ENCODE peak calls at places on chromosomes 5 and 9, in seven cellular contexts. X, E, S, M, O, B and D are unnamed samples. For H3F3A, the result is how much of the 10 kb centered on the place peaks cover.

GRCh38 chr5:168482361-168482760 is 3.9 kb upstream of the RARS1 start:
- DNase-seq in X (no peak), E (no peak), S (no peak), M (peak), O (no peak), B (no peak), D (no peak)

GRCh38 chr9:76530458-76531100 is 71.6 kb downstream of the GCNT1 start:
- DNase-seq in X (peak), E (no peak), S (no peak), M (peak), O (no peak), B (no peak), D (no peak)

GRCh38 chr5:74452851-74453250 is 187.7 kb downstream of the ENC1 start:
- DNase-seq in X (no peak), E (no peak), S (no peak), M (no peak), O (no peak), B (no peak), D (no peak)

GRCh38 chr5:76084496-76085285 is 1.5 kb downstream of the SV2C start:
- DNase-seq in X (peak), E (peak), S (peak), M (peak), O (no peak), B (peak), D (no peak)

GRCh38 chr9:89806371-89807100 is 201.7 kb downstream of the GADD45G start:
- DNase-seq in X (peak), E (no peak), S (no peak), M (no peak), O (no peak), B (no peak), D (no peak)

GRCh38 chr5:60856059-60856458 is 12.0 kb upstream of the ELOVL7 start:
- DNase-seq in X (peak), E (no peak), S (no peak), M (no peak), O (no peak), B (no peak), D (peak)

GRCh38 chr5:114419941-114420340 is 58.1 kb downstream of the KCNN2 start:
- DNase-seq in X (peak), E (no peak), S (no peak), M (no peak), O (peak), B (no peak), D (no peak)

GRCh38 chr9:98010450-98010849 is 27.3 kb downstream of the ANP32B start:
- DNase-seq in X (peak), E (peak), S (peak), M (peak), O (peak), B (peak), D (no peak)

GRCh38 chr9:90037136-90037797 is 432.5 kb downstream of the GADD45G start:
- DNase-seq in X (no peak), E (no peak), S (peak), M (no peak), O (no peak), B (no peak), D (no peak)

GRCh38 chr5:16411741-16412455 is 53.7 kb downstream of the ZNF622 start:
- DNase-seq in X (peak), E (no peak), S (no peak), M (no peak), O (peak), B (no peak), D (peak)

GRCh38 chr5:162323471-162323870 is 255.9 kb downstream of the GABRG2 start:
- DNase-seq in X (no peak), E (peak), S (no peak), M (no peak), O (peak), B (no peak), D (no peak)

GRCh38 chr5:1725641-1726468 is 73.8 kb downstream of the MRPL36 start:
- DNase-seq in X (no peak), E (no peak), S (peak), M (no peak), O (no peak), B (peak), D (no peak)

GRCh38 chr5:19352120-19352519 is 635.9 kb downstream of the CDH18 start:
- DNase-seq in X (no peak), E (no peak), S (no peak), M (no peak), O (no peak), B (no peak), D (no peak)

GRCh38 chr9:123377211-123377971 is 21.4 kb downstream of the CRB2 start:
- DNase-seq in X (no peak), E (peak), S (no peak), M (no peak), O (no peak), B (no peak), D (no peak)

GRCh38 chr5:137254695-137255094 is 244.4 kb downstream of the SPOCK1 start:
- DNase-seq in X (no peak), E (peak), S (no peak), M (no peak), O (no peak), B (no peak), D (no peak)

GRCh38 chr5:61467766-61468482 is 135.9 kb downstream of the ZSWIM6 start:
- DNase-seq in X (peak), E (no peak), S (peak), M (no peak), O (peak), B (no peak), D (no peak)

GRCh38 chr9:88307136-88307535 is 81.1 kb upstream of the SPIN1 start:
- DNase-seq in X (no peak), E (no peak), S (no peak), M (no peak), O (no peak), B (no peak), D (no peak)

GRCh38 chr9:127224178-127224882 is 40.2 kb upstream of the GARNL3 start:
- DNase-seq in X (peak), E (peak), S (peak), M (peak), O (peak), B (peak), D (peak)

GRCh38 chr5:110785356-110785755 is 46.5 kb downstream of the SLC25A46 start:
- DNase-seq in X (peak), E (no peak), S (no peak), M (no peak), O (peak), B (no peak), D (no peak)

GRCh38 chr5:59772206-59772605 is 121.3 kb downstream of the PDE4D start:
- DNase-seq in X (no peak), E (no peak), S (no peak), M (no peak), O (no peak), B (no peak), D (no peak)

GRCh38 chr5:172485511-172486202 is 31.3 kb upstream of the SH3PXD2B start:
- DNase-seq in X (no peak), E (no peak), S (no peak), M (no peak), O (no peak), B (no peak), D (no peak)

GRCh38 chr5:80141147-80141671 is 106.1 kb downstream of the THBS4 start:
- DNase-seq in X (peak), E (peak), S (peak), M (no peak), O (no peak), B (peak), D (no peak)
- H3F3A ChIP-seq in X (under half), E (under half), S (half or more), M (under half), O (under half), B (under half), D (under half)

DNA sequence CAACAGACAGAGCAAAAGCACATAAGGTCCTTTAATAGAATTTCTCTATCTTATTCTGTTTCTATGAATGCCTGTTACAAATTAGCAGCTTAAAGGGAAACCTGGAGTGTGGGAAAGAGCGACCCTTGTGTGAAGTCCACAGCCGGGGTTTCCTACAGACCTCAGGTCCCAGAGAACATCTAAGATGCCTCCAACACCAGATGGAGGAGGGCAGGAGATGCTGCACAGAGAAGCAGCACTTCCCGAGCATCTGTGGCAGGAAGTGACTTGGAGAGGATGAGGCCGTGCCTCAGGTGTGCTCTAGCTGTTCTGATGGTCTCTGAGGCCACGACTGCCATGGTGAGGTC is 26.8 kb downstream of the IRF1 start:
- DNase-seq in X (no peak), E (no peak), S (no peak), M (peak), O (no peak), B (no peak), D (no peak)
- H3F3A ChIP-seq in X (under half), E (under half), S (under half), M (half or more), O (under half), B (under half), D (under half)

GRCh38 chr9:129889936-129890717 is 54.9 kb downstream of the USP20 start:
- DNase-seq in X (no peak), E (no peak), S (peak), M (no peak), O (no peak), B (peak), D (no peak)
- H3F3A ChIP-seq in X (under half), E (under half), S (under half), M (half or more), O (under half), B (under half), D (under half)

GRCh38 chr5:177433658-177434217 is 7.3 kb downstream of the GRK6 start:
- DNase-seq in X (no peak), E (no peak), S (no peak), M (no peak), O (no peak), B (no peak), D (no peak)
- H3F3A ChIP-seq in X (under half), E (under half), S (under half), M (under half), O (under half), B (under half), D (under half)

DNA sequence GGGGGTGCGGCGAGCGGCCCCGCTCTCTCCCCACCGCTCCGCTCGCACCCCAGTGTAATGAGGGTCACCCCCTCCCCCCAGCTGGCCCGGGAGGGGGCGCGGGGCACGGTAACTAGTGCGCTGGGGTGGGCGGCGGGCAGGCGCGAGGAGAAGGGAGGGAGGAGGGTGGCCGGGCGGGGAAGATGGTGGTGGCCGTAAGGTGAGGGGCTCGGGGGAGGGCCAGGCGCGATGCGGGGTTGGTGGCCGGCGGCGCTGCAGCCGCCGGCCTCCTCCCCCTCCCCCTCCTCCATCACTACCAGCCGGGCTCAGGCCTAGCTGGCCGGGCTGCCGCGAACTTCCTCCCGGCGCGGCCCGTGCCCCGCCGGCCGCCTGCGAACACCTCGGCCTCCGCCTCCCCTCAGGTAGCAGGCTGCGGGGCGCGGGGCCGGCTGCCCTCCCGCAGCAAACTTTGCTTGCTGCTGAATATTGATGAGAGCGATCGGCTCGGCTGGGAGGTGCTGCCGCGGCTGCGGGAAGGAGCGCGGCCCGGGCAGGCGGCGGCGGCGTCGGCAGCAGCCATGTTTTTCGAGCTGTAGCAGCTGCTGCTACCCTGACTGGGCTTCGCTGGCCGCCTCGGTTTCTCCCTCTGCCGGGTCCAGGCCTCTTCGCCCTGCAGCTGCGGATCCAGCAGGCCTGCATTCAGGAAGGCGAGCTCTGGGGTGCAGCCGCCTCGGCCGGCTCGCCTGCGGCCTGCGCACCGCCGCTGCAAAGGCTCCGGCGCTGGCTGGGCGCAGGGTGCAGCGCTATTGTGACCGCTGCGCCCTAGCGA is 476 bp downstream of the NSD1 start:
- DNase-seq in X (peak), E (peak), S (peak), M (peak), O (peak), B (peak), D (peak)
- H3F3A ChIP-seq in X (under half), E (under half), S (under half), M (under half), O (under half), B (under half), D (under half)